ENCODE peak calls at places on chromosome X, in nine cellular contexts. M is progenitor cell of endocrine pancreas; J is stimulated activated CD4-positive, alpha-beta T cell treated with anti-CD3 and anti-CD28 coated beads, Interleukin-15, amount 100 ng/mL, for 48 hours; Z is fibroblast of pulmonary artery; B is tibial nerve; C is fibroblast of the aortic adventitia; O is stimulated activated CD8-positive, alpha-beta memory T cell treated with anti-CD3 and anti-CD28 coated beads, Interleukin-4, amount 100 ng/mL, for 48 hours; P is sciatic nerve; H is NCI-H1092 treated with DMSO at 0.1 percent for 48 hours. T is an unnamed sample.

GRCh38 chrX:43456056-43456455 is 200.0 kb upstream of the MAOA start:
- DNase-seq in Z (no peak), B (no peak), C (no peak), M (no peak), H (no peak), P (no peak), J (no peak), O (no peak), T (no peak)

GRCh38 chrX:154484255-154485149 is 1.9 kb downstream of the UBL4A start:
- DNase-seq in O (no peak), J (no peak), P (peak), Z (no peak), H (no peak), C (no peak), M (no peak), B (no peak), T (peak)

GRCh38 chrX:101682723-101683122 is 23.1 kb upstream of the ARMCX2 start:
- DNase-seq in J (no peak), B (no peak), C (no peak), O (no peak), P (no peak), M (no peak), Z (peak), H (no peak), T (peak)

GRCh38 chrX:56994375-56995270 is 718 bp downstream of the SPIN3 start:
- DNase-seq in C (peak), B (no peak), M (no peak), P (no peak), O (no peak), J (no peak), Z (no peak), H (peak), T (peak)

GRCh38 chrX:14032383-14032782 is 2.7 kb upstream of the GEMIN8 start:
- DNase-seq in O (peak), P (no peak), Z (peak), J (no peak), H (peak), B (peak), M (no peak), C (peak), T (peak)

GRCh38 chrX:42934020-42934701 is 156.2 kb upstream of the PPP1R2C start:
- DNase-seq in M (no peak), Z (no peak), P (no peak), H (no peak), O (no peak), J (no peak), C (no peak), B (no peak), T (no peak)

GRCh38 chrX:109475174-109475891 is 6.6 kb downstream of the GUCY2F start:
- DNase-seq in J (no peak), B (peak), O (peak), P (peak), C (peak), H (peak), M (peak), Z (peak), T (peak)

GRCh38 chrX:21700289-21700688 is 42.2 kb upstream of the KLHL34 start:
- DNase-seq in B (no peak), C (no peak), J (no peak), P (no peak), H (no peak), M (no peak), O (no peak), Z (no peak), T (no peak)

GRCh38 chrX:46953597-46953996 is 41.4 kb downstream of the JADE3 start:
- DNase-seq in C (peak), O (no peak), H (no peak), M (no peak), Z (peak), B (no peak), P (no peak), J (no peak), T (no peak)

GRCh38 chrX:48468693-48469691 is 1.1 kb downstream of the SLC38A5 start:
- DNase-seq in O (peak), M (no peak), J (no peak), Z (no peak), H (no peak), P (no peak), B (no peak), C (no peak), T (no peak)

GRCh38 chrX:104647084-104647483 is 81.1 kb downstream of the IL1RAPL2 start:
- DNase-seq in B (no peak), H (no peak), M (no peak), J (no peak), Z (no peak), P (no peak), O (no peak), C (no peak), T (no peak)

GRCh38 chrX:138481649-138482048 is 229.9 kb downstream of the FGF13 start:
- DNase-seq in P (no peak), B (no peak), Z (no peak), M (no peak), C (no peak), H (no peak), O (no peak), J (no peak), T (no peak)

GRCh38 chrX:129576539-129576938 is 36.5 kb downstream of the OCRL start:
- DNase-seq in M (no peak), H (no peak), O (no peak), J (no peak), Z (no peak), P (no peak), B (no peak), C (no peak), T (no peak)

GRCh38 chrX:11435568-11435967 is 142.4 kb downstream of the AMELX start:
- DNase-seq in B (no peak), Z (peak), J (no peak), H (no peak), C (peak), O (no peak), P (no peak), M (no peak), T (peak)

GRCh38 chrX:41716217-41716616 is 7.8 kb upstream of the GPR82 start:
- DNase-seq in O (no peak), B (no peak), Z (no peak), M (no peak), C (no peak), J (no peak), H (no peak), P (no peak), T (no peak)

GRCh38 chrX:77446029-77446585 is 1.1 kb upstream of the FGF16 start:
- DNase-seq in C (no peak), Z (no peak), P (no peak), O (peak), J (no peak), B (no peak), M (peak), H (peak), T (peak)

GRCh38 chrX:119606508-119607389 is 525 bp upstream of the NKRF start:
- DNase-seq in B (no peak), C (peak), O (no peak), J (no peak), H (peak), P (no peak), Z (no peak), M (no peak), T (peak)

GRCh38 chrX:23662853-23663252 is 4.4 kb upstream of the PRDX4 start:
- DNase-seq in O (no peak), C (peak), B (no peak), H (no peak), J (no peak), Z (peak), P (no peak), M (no peak), T (peak)

GRCh38 chrX:43949669-43950068 is 23.5 kb downstream of the NDP start:
- DNase-seq in M (peak), P (no peak), J (no peak), B (peak), H (peak), C (no peak), Z (no peak), O (peak), T (no peak)

GRCh38 chrX:47814853-47815252 is 21.8 kb upstream of the ZNF81 start:
- DNase-seq in J (no peak), Z (no peak), B (no peak), M (no peak), C (peak), O (no peak), H (no peak), P (no peak), T (no peak)

GRCh38 chrX:10579753-10580060 is 40.7 kb downstream of the MID1 start:
- DNase-seq in O (no peak), B (no peak), C (peak), H (no peak), J (no peak), M (no peak), P (no peak), Z (peak), T (peak)

T was measured in ELR.